ENCODE peak calls at places on chromosomes 2 and 18, in four cellular contexts. C, U, A and S are unnamed samples.
A peak's percentile ranks its signal among the peaks of the same experiment; 100 is the strongest.

GRCh38 chr2:60468390-60469085 is 84.9 kb downstream of the BCL11A start:
- DNase-seq in C (no peak), U (no peak), A (no peak), S (no peak)

GRCh38 chr2:7692657-7693161 is 775.5 kb downstream of the RNF144A start:
- DNase-seq in C (peak; percentile 15), U (no peak), A (peak; percentile 24), S (peak; percentile 44)

GRCh38 chr18:5294113-5294617 is 1.4 kb downstream of the ZBTB14 start:
- DNase-seq in C (no peak), U (no peak), A (peak; percentile 69), S (no peak)

GRCh38 chr2:23092831-23093230 is 292.1 kb upstream of the KLHL29 start:
- DNase-seq in C (no peak), U (no peak), A (no peak), S (no peak)

GRCh38 chr2:108612153-108612513 is 77.9 kb downstream of the LIMS1 start:
- DNase-seq in C (no peak), U (no peak), A (no peak), S (peak; percentile 76)

GRCh38 chr2:181891258-181891965 is at the start of gene ITPRID2:
- DNase-seq in C (peak; percentile 90), U (peak; percentile 58), A (peak; percentile 86), S (peak; percentile 87)

GRCh38 chr2:14790041-14790640 is 157.6 kb downstream of the LRATD1 start:
- DNase-seq in C (no peak), U (no peak), A (no peak), S (no peak)

GRCh38 chr2:188810591-188810990 is 163.6 kb upstream of the COL3A1 start:
- DNase-seq in C (no peak), U (no peak), A (no peak), S (no peak)

GRCh38 chr2:46521215-46521683 is 41.9 kb downstream of the TMEM247 start:
- DNase-seq in C (peak; percentile 63), U (no peak), A (peak; percentile 70), S (peak; percentile 56)

GRCh38 chr18:79659733-79660132 is 19.9 kb upstream of the CTDP1 start:
- DNase-seq in C (no peak), U (no peak), A (no peak), S (no peak)

GRCh38 chr18:79657342-79657996 is 22.1 kb upstream of the CTDP1 start:
- DNase-seq in C (no peak), U (no peak), A (no peak), S (no peak)

GRCh38 chr18:79664525-79665125 is 15.0 kb upstream of the CTDP1 start:
- DNase-seq in C (no peak), U (no peak), A (no peak), S (no peak)

DNA sequence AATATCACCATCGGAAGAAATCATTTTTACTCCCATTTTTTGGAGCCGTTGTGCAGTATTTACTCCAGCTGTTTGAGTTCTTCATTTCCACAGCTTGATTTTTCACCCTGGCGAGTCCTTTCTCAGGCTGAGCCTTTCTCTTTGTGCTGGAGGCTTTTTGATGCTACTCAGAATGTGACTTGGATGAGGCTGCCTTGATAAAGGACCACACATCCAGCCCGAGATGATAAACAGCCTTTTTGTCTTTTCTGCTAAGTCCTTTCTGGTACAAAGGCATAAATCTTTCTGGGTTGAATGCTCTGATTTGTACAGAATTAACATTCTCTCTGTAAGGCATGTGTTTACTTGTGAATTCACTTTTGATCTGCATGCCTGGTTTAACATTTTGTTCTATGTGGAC is 17.6 kb upstream of the CTDP1 start:
- DNase-seq in C (no peak), U (no peak), A (no peak), S (no peak)
- H3K4me3 ChIP-seq in C (no peak overlapping the region), U (no peak overlapping the region), A (no peak overlapping the region), S (no peak overlapping the region)

GRCh38 chr2:53202063-53202462 is 565.5 kb upstream of the CHAC2 start:
- DNase-seq in C (no peak), U (no peak), A (no peak), S (peak; percentile 58)
- TF ChIP-seq CTCF in C (no peak), U (no peak), A (no peak), S (peak; percentile 2)

GRCh38 chr2:13676269-13676668 is 956.2 kb upstream of the LRATD1 start:
- DNase-seq in C (no peak), U (no peak), A (no peak), S (no peak)
- H3K27me3 ChIP-seq in C (no peaks in the 10 kb centered on the region), U (no peaks in the 10 kb centered on the region), A (no peaks in the 10 kb centered on the region), S (no peaks in the 10 kb centered on the region)

GRCh38 chr18:48943736-48944527 is 6.8 kb downstream of the SMAD7 start:
- DNase-seq in C (no peak), U (no peak), A (no peak), S (no peak)
- H3K4me3 ChIP-seq in C (no peak overlapping the region), U (no peak overlapping the region), A (no peak overlapping the region), S (no peak overlapping the region)

GRCh38 chr2:161243312-161243711 is 64.9 kb upstream of the PSMD14 start:
- DNase-seq in C (no peak), U (no peak), A (no peak), S (no peak)
- TF ChIP-seq CTCF in C (no peak), U (no peak), A (no peak), S (no peak)

GRCh38 chr18:25042641-25043051 is 309.3 kb downstream of the ZNF521 start:
- DNase-seq in C (no peak), U (no peak), A (peak; percentile 34), S (no peak)

GRCh38 chr18:25047983-25048382 is 304.0 kb downstream of the ZNF521 start:
- DNase-seq in C (no peak), U (no peak), A (no peak), S (no peak)

GRCh38 chr18:25043104-25043503 is 308.9 kb downstream of the ZNF521 start:
- DNase-seq in C (no peak), U (no peak), A (no peak), S (no peak)

GRCh38 chr18:25047421-25047820 is 304.5 kb downstream of the ZNF521 start:
- DNase-seq in C (no peak), U (no peak), A (no peak), S (no peak)

DNA sequence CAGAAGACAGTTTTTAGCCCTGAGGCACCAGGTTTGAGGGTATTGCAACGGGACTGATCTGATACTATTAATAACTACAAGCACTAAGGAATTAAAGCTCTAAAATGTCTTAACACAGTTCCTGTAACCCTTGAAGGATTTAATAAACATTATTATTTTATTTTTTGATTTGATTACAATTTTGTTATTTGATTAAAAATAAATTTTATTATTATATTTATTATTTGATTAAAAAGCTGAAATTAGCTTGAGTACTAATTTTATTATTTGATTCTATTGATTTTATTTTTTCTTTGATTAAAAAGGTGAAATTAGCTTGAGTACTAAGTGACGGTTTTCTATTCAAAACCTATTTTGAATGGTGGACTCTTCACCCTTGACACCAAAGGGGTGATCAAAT is 307.3 kb downstream of the ZNF521 start:
- DNase-seq in C (no peak), U (no peak), A (no peak), S (no peak)
- H3K27me3 ChIP-seq in C (no peaks in the 10 kb centered on the region), U (no peaks in the 10 kb centered on the region), A (no peaks in the 10 kb centered on the region), S (no peaks in the 10 kb centered on the region)